ENCODE peak calls at places on chromosome 22, in ten cellular contexts. Q, P, L, C, U, E, Y, J, X and W are unnamed samples.

GRCh38 chr22:22080270-22080669 is 97.7 kb upstream of the TOP3B start:
- DNase-seq in Q (no peak), P (no peak), L (peak; percentile 9), C (no peak), U (no peak), E (no peak), Y (no peak), J (no peak), X (no peak), W (no peak)

GRCh38 chr22:48758021-48758561 is 1069.6 kb downstream of the BRD1 start:
- DNase-seq in Q (no peak), P (no peak), L (no peak), C (no peak), U (no peak), E (no peak), Y (peak; percentile 4), J (no peak), X (no peak), W (no peak)

GRCh38 chr22:33332538-33332937 is 274.4 kb upstream of the SYN3 start:
- DNase-seq in Q (no peak), P (no peak), L (no peak), C (peak; percentile 14), U (no peak), E (no peak), Y (no peak), J (no peak), X (no peak), W (no peak)

GRCh38 chr22:45071618-45072017 is 61.8 kb upstream of the PHF21B start:
- DNase-seq in Q (no peak), P (no peak), L (no peak), C (no peak), U (no peak), E (no peak), Y (no peak), J (no peak), X (no peak), W (no peak)

GRCh38 chr22:45720875-45721378 is 49.3 kb downstream of the ATXN10 start:
- DNase-seq in Q (no peak), P (no peak), L (no peak), C (no peak), U (no peak), E (no peak), Y (no peak), J (no peak), X (no peak), W (no peak)

GRCh38 chr22:32986773-32987050 is 71.5 kb downstream of the SYN3 start:
- DNase-seq in Q (no peak), P (no peak), L (no peak), C (no peak), U (no peak), E (no peak), Y (no peak), J (no peak), X (no peak), W (no peak)

GRCh38 chr22:24703101-24703500 is 71.4 kb downstream of the PIWIL3 start:
- DNase-seq in Q (peak; percentile 22), P (peak; percentile 68), L (no peak), C (peak; percentile 53), U (no peak), E (no peak), Y (no peak), J (peak; percentile 27), X (no peak), W (no peak)

GRCh38 chr22:21727159-21727558 is 8.4 kb downstream of the YPEL1 start:
- DNase-seq in Q (no peak), P (no peak), L (no peak), C (no peak), U (no peak), E (no peak), Y (no peak), J (no peak), X (no peak), W (no peak)

GRCh38 chr22:43303166-43303565 is 40.0 kb downstream of the SCUBE1 start:
- DNase-seq in Q (no peak), P (no peak), L (no peak), C (no peak), U (no peak), E (no peak), Y (no peak), J (no peak), X (no peak), W (no peak)

GRCh38 chr22:43301866-43302265 is 41.3 kb downstream of the SCUBE1 start:
- DNase-seq in Q (no peak), P (no peak), L (no peak), C (no peak), U (no peak), E (no peak), Y (no peak), J (no peak), X (no peak), W (no peak)

GRCh38 chr22:43299736-43300135 is 43.4 kb downstream of the SCUBE1 start:
- DNase-seq in Q (peak; percentile 84), P (no peak), L (no peak), C (no peak), U (no peak), E (no peak), Y (no peak), J (no peak), X (no peak), W (no peak)

GRCh38 chr22:43302462-43303109 is 40.6 kb downstream of the SCUBE1 start:
- DNase-seq in Q (no peak), P (peak; percentile 50), L (no peak), C (no peak), U (no peak), E (no peak), Y (no peak), J (no peak), X (no peak), W (no peak)

DNA sequence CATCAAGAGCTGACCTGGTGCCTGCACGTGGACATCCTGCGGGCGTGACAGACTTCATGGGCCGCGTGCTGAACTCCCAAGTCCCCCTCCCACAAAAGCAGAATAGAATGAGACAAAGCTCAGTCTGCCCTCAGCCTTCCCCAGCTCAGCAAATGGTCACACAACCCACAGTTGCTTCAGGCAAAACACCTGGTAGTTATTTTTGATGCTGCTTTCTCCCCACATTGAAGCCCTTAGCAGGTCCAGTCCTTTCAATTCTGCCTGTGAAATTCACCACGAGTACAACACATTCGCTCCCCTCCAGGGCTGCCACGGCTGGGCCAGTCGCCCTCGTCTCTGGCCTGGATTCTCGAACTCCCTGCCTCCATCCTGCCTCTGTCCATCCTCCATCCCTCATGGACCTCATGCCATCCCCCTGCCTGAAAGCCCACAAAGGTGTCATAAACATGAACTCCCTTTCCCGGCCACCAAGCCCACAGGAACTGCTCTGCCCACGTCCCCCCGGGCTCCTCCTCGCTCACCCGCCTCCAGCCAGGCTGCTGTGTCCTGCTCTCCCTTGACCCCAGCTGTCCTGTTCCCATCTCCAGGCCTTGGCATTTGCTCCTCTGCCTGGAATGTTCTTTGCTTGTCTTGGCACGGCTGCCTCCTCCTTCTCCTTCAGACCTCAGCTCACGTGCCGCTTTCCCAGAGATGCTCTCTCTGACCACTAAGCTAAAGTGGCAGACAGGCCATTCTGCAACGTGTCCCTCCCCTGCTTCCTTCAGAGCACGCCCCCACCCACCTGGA is 42.1 kb downstream of the SCUBE1 start:
- DNase-seq in Q (no peak), P (no peak), L (no peak), C (no peak), U (no peak), E (no peak), Y (no peak), J (no peak), X (no peak), W (no peak)
- TF ChIP-seq CTCF in Q (no peak), P (no peak), L (no peak), C (no peak), U (no peak), E (no peak), Y (no peak), J (no peak), X (no peak), W (no peak)

DNA sequence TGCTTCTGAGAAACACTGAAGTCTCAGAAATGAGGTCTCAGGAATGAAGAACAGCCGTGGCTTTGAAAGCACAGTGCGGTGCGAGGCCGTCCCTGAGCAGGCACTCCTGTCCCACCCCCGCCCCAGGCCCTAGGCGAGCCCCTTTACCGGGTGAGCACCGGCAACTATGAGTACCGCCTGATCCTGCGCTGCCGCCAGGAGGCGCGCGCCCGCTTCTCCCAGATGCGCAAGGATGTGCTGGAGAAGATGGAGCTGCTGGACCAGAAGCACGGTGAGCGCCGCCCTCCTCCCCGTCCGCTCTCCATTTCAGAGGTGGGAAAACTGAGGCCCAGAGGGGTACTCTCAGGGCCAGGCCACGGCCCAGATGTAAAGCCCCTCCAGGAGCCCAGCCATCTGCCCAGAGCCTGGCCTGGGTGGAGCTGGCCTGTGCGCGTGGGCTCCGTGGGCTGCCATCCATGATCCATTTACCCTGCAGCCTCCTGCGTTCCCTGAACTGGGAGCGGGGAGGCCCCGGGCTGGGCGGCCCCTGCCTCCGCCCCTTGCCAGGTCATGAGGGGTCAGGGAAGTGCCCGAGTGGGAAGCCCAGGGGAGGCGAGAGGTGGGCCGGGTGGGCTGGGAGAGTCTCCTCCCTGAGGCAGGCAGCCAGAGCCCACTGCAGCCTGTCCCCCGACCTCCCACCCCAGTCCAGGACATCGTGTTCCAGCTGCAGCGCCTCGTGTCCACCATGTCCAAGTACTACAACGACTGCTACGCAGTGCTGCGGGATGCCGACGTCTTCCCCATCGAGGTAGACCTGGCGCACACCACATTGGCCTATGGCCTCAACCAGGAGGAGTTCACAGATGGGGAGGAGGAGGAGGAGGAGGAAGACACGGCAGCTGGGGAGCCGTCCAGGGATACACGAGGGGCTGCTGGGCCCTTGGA is 9.5 kb downstream of the SLC16A8 start:
- DNase-seq in Q (peak; percentile 86), P (no peak), L (no peak), C (no peak), U (no peak), E (no peak), Y (no peak), J (peak; percentile 10), X (no peak), W (no peak)
- TF ChIP-seq CTCF in Q (no peak), P (no peak), L (peak; percentile 56), C (no peak), U (no peak), E (no peak), Y (no peak), J (peak; percentile 61), X (peak; percentile 41), W (no peak)

DNA sequence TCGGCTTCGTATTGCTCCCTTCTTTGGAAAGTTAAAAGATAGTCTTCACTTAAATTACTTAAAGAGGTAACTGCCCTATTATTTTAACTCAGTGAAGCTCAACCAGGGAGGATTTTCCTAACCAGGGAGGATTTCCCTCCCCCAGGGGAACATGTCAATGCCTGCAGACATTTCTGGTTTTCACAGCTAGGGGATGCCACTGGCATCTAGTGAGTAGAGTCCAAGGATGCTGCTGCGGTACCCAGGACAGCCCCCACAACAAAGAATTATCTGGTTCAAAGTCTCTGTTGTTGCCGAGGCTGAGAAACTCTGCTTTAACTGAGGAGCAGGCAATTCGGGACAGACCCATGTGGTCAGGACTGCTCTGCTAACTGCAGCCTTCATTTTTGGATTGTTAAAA is 82.2 kb downstream of the DEPDC5 start:
- DNase-seq in Q (no peak), P (no peak), L (no peak), C (no peak), U (no peak), E (no peak), Y (no peak), J (no peak), X (no peak), W (no peak)
- TF ChIP-seq CTCF in Q (no peak), P (peak; percentile 31), L (peak; percentile 21), C (no peak), U (no peak), E (no peak), Y (no peak), J (no peak), X (no peak), W (no peak)

DNA sequence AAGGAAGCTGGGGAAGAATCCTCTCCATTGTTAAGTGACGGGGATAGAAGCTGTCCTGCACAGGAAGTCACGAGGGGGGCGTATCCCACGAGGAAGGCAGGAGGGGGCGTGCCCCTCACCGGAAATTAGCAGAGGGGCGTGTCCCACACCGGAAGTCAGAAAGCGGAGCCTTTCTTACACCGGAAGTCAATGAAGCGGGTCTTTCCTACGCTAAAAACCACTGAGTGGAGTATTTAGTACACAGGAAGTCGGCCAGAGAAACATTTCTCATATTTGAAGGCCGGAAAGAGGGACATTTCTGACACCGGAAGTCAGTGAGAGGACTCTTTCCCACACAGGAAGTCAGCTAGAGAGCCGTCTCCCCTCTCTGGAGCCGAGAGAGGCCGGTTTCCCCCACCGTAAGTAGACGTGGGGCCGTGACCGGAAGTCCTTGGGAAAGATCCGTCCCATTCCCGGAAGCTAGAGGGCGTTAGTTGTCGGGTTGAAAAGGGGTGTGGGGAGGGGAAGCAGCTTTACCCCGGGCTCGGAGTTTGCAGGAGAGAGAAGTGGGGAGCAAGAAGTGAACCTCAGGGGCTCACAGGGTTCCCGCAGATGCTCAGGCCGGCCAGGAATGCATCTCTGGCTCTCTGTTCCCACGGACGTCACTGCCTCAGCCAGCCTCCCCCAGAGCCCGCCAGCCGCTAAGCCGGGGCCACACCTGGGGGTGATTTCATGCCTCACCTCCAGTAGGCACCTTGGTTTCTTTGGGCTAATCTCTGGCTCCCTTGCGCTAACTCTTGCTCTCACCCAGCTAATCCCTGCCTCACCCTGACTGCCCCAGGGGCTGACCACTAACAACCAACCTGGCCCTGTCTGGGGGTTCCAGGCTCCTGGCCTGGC is 15.4 kb downstream of the MIAT start:
- DNase-seq in Q (peak; percentile 92), P (peak; percentile 93), L (peak; percentile 92), C (peak; percentile 93), U (peak; percentile 90), E (peak; percentile 97), Y (peak; percentile 95), J (peak; percentile 88), X (peak; percentile 76), W (peak; percentile 98)
- TF ChIP-seq CTCF in Q (peak; percentile 57), P (peak; percentile 75), L (peak; percentile 75), C (peak; percentile 46), U (no peak), E (no peak), Y (no peak), J (peak; percentile 65), X (peak; percentile 23), W (peak; percentile 45)